ENCODE peak calls at places on chromosomes 1 and 21, in eight cellular contexts. N is spleen, Q is neural crest cell, D is tibial artery, G is heart left ventricle, S is nephron progenitor cell, R is fibroblast of pulmonary artery, W is SK-N-SH. O is an unnamed sample.

GRCh38 chr1:110870721-110871388 is 2.1 kb upstream of the CD53 start:
- DNase-seq in S (no peak), Q (no peak), D (no peak), R (no peak), G (no peak), N (no peak), W (no peak), O (no peak)

GRCh38 chr1:245489838-245490237 is 335.1 kb downstream of the KIF26B start:
- DNase-seq in W (no peak), R (no peak), N (no peak), G (no peak), D (no peak), S (no peak), Q (no peak), O (no peak)

GRCh38 chr1:163538682-163539081 is 216.9 kb downstream of the NUF2 start:
- DNase-seq in R (no peak), S (no peak), W (no peak), G (no peak), N (no peak), Q (no peak), D (no peak), O (no peak)

GRCh38 chr1:15757575-15758401 is 807 bp upstream of the FBLIM1 start:
- DNase-seq in W (peak), G (no peak), N (no peak), R (peak), D (no peak), S (peak), Q (no peak), O (no peak)

GRCh38 chr1:158116768-158117167 is 63.9 kb upstream of the CD1D start:
- DNase-seq in G (no peak), R (no peak), W (no peak), D (no peak), S (no peak), Q (no peak), N (no peak), O (no peak)

GRCh38 chr1:20009212-20009611 is 29.8 kb upstream of the PLA2G2A start:
- DNase-seq in S (no peak), D (no peak), N (no peak), Q (no peak), R (no peak), W (no peak), G (no peak), O (no peak)

GRCh38 chr1:179953974-179954493 is 576 bp upstream of the CEP350 start:
- DNase-seq in W (peak), D (peak), R (peak), N (no peak), S (peak), G (no peak), Q (no peak), O (peak)

GRCh38 chr1:18489417-18490143 is 8.8 kb downstream of the KLHDC7A start:
- DNase-seq in W (no peak), S (no peak), N (peak), R (no peak), Q (no peak), G (no peak), D (no peak), O (no peak)

GRCh38 chr1:40663324-40664166 is 1.9 kb downstream of the RIMS3 start:
- DNase-seq in N (no peak), R (no peak), S (peak), W (peak), G (no peak), Q (no peak), D (no peak), O (no peak)

GRCh38 chr1:91091812-91092211 is 70.0 kb upstream of the ZNF644 start:
- DNase-seq in Q (no peak), R (peak), W (no peak), N (no peak), S (no peak), G (no peak), D (no peak), O (no peak)

GRCh38 chr1:184530226-184530625 is 143.4 kb downstream of the C1orf21 start:
- DNase-seq in R (no peak), Q (no peak), N (no peak), G (no peak), W (no peak), S (no peak), D (no peak), O (no peak)

GRCh38 chr1:184524248-184524647 is 137.4 kb downstream of the C1orf21 start:
- DNase-seq in N (no peak), W (no peak), Q (no peak), S (no peak), R (peak), D (no peak), G (no peak), O (no peak)

GRCh38 chr1:184531296-184531695 is 144.5 kb downstream of the C1orf21 start:
- DNase-seq in N (no peak), D (no peak), W (no peak), Q (no peak), S (no peak), R (no peak), G (no peak), O (no peak)

GRCh38 chr1:184532199-184532598 is 145.4 kb downstream of the C1orf21 start:
- DNase-seq in D (no peak), N (no peak), W (no peak), S (no peak), G (no peak), Q (no peak), R (no peak), O (no peak)

DNA sequence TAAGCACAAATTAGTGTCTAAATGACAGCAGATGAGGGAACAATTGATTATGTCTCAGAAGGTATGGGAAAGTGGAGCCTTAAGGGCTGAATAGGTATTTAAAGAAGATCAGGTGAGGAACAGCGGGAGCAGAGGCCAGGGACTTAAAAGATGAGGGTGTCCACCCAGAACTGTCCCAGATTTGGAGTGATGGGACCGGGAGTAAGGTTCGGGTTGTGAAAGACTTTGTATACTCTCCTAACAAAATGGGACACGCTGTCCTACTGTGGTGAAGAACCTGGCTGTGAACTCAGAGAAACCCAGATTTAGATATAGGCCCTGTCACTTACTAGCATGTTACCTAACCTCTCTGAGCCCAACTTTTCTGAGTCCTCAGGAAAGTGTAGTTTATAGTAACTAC is 140.6 kb downstream of the C1orf21 start:
- DNase-seq in G (no peak), N (no peak), W (no peak), Q (no peak), S (no peak), R (no peak), D (no peak), O (no peak)
- TF ChIP-seq CTCF in G (no peak), N (no peak), W (no peak), Q (no peak), S (no peak), R (no peak), D (no peak), O (no peak)

GRCh38 chr1:152866321-152866720 is 6.5 kb downstream of the LCE7A start:
- DNase-seq in G (no peak), N (no peak), W (no peak), S (no peak), D (no peak), R (no peak), Q (no peak), O (no peak)

GRCh38 chr1:152873495-152873894 is 4.6 kb upstream of the SMCP start:
- DNase-seq in G (no peak), N (no peak), S (no peak), Q (no peak), D (no peak), W (no peak), R (no peak), O (no peak)

GRCh38 chr1:152871731-152872126 is 6.4 kb upstream of the SMCP start:
- DNase-seq in R (no peak), Q (no peak), S (no peak), W (no peak), D (no peak), N (no peak), G (no peak), O (no peak)

GRCh38 chr1:152869808-152870419 is 8.2 kb upstream of the SMCP start:
- DNase-seq in R (peak), Q (peak), S (peak), D (peak), G (peak), W (peak), N (no peak), O (peak)

GRCh38 chr1:152870831-152871730 is 7.0 kb upstream of the SMCP start:
- DNase-seq in S (peak), N (no peak), Q (no peak), R (peak), W (no peak), D (no peak), G (no peak), O (peak)
- TF ChIP-seq CTCF in S (peak), N (no peak), Q (peak), R (no peak), W (peak), D (no peak), G (no peak), O (peak)

DNA sequence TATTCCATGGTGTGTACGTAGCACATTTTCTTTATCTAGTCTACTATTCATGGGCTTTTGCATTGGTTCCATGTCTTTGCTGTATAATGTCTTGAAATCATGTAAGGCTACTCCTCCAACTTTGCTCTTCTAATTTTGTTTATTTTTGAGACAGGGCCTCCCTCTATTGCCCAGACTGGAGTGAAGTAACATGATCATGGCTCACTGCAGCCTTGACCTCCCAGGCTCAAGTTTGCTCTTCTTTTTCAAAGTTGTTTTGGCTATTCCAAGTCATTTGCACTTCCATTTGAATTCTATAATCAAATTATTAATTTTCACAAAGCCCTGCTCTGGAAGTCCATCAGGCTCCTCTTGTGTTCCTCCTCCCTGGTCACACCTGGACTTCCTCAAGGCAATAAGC is 90.2 kb upstream of the SGIP1 start:
- DNase-seq in W (no peak), G (no peak), S (no peak), R (peak), Q (no peak), D (no peak), N (no peak), O (no peak)
- TF ChIP-seq CTCF in W (no peak), G (no peak), S (no peak), R (peak), Q (no peak), D (no peak), N (no peak), O (no peak)

GRCh38 chr1:206885341-206886060 is 11.7 kb upstream of the IL24 start:
- DNase-seq in G (no peak), S (no peak), D (no peak), R (peak), N (no peak), W (no peak), Q (no peak), O (no peak)

GRCh38 chr1:206880310-206880709 is 14.9 kb downstream of the IL20 start:
- DNase-seq in Q (no peak), R (no peak), N (no peak), S (no peak), W (no peak), D (no peak), G (no peak), O (no peak)

GRCh38 chr1:206883876-206884275 is 13.4 kb upstream of the IL24 start:
- DNase-seq in R (no peak), S (no peak), D (no peak), G (no peak), W (no peak), Q (no peak), N (no peak), O (no peak)

GRCh38 chr1:206883160-206883559 is 14.1 kb upstream of the IL24 start:
- DNase-seq in N (no peak), G (no peak), R (no peak), S (no peak), Q (no peak), W (no peak), D (no peak), O (no peak)

GRCh38 chr1:206882555-206882954 is 14.7 kb upstream of the IL24 start:
- DNase-seq in D (no peak), G (no peak), R (no peak), N (no peak), W (no peak), S (no peak), Q (no peak), O (no peak)
- TF ChIP-seq CTCF in D (no peak), G (no peak), R (peak), N (no peak), W (no peak), S (peak), Q (peak), O (no peak)

GRCh38 chr21:44492572-44493385 is 37.5 kb downstream of the LRRC3 start:
- DNase-seq in W (no peak), R (no peak), D (no peak), N (no peak), Q (no peak), S (no peak), G (no peak), O (no peak)

GRCh38 chr21:44490405-44490804 is 35.1 kb downstream of the LRRC3 start:
- DNase-seq in S (no peak), N (peak), R (no peak), G (no peak), Q (no peak), W (no peak), D (no peak), O (no peak)

GRCh38 chr21:44487831-44488230 is 32.5 kb downstream of the LRRC3 start:
- DNase-seq in Q (peak), R (peak), W (no peak), D (no peak), S (no peak), N (peak), G (no peak), O (peak)

GRCh38 chr21:44490816-44491215 is 35.5 kb downstream of the LRRC3 start:
- DNase-seq in N (peak), R (no peak), G (no peak), Q (no peak), S (no peak), W (no peak), D (no peak), O (no peak)

GRCh38 chr21:44489962-44490361 is 34.7 kb downstream of the LRRC3 start:
- DNase-seq in Q (no peak), R (no peak), W (no peak), N (peak), S (no peak), G (no peak), D (no peak), O (no peak)
- TF ChIP-seq CTCF in Q (peak), R (peak), W (no peak), N (no peak), S (no peak), G (no peak), D (no peak), O (no peak)

GRCh38 chr1:201149400-201149799 is 4.9 kb downstream of the TMEM9 start:
- DNase-seq in D (no peak), W (peak), Q (no peak), N (peak), R (peak), G (no peak), S (no peak), O (peak)
- TF ChIP-seq CTCF in D (no peak), W (peak), Q (peak), N (no peak), R (peak), G (no peak), S (no peak), O (peak)

DNA sequence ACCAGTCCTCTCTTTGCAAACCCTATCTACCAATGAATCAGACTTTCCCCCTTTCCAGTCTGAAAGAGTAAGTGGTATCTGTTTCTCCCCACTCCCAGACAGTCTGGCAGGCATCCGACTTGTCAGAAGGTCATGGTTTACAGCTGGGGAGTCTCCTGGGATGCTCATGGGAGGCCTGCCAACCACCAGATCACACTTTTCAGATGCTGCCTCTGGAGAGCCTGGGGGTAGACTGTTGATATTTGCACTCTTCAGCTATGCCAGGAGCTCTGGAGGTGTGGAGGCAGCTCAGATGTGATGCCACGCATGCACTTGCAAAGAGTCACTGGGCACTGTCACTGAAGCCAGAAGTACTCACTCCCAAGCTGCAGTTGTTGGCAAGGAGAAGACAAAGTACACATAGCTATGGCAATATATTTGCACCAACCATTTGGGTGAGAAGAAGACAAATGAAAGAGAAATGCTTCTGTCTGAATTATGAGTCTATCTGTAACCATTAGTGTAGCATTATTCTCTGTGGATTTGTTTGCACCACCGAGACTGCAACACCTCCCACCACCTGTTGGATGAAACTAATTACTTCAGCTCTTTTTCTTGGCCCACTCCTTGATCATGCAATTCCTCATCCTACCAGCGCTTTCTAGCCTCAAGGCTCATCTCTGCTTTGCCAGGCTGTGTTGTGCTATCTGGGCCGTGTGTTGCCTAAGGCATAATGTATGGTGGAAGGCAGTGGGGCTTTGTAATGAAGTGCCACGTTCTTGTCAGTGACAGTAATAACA is 133.0 kb upstream of the SPAG17 start:
- DNase-seq in W (no peak), G (no peak), R (no peak), N (no peak), D (no peak), Q (no peak), S (no peak), O (no peak)
- TF ChIP-seq CTCF in W (no peak), G (no peak), R (no peak), N (no peak), D (no peak), Q (no peak), S (no peak), O (no peak)

DNA sequence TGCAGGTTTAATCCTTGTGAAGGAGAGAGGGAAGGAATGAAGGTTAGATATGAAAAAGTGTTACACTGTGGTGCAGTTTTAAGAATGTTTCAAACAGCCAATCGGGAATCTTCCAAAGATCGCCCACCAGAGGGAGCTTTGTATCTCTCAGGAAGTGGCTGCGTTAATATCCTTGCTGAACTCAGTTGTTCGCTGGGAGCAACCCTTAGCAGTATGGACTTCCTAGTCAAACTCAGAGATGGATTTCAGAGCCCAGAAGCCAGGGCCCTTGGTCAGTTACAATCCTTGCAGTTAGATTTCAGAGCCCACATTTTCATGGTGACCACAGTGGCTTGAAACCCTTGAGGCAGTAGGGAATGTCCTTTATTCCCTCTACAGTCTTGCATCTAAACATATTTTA is 136.2 kb downstream of the NTNG1 start:
- DNase-seq in D (no peak), S (peak), Q (peak), G (no peak), R (peak), W (peak), N (no peak), O (no peak)
- TF ChIP-seq CTCF in D (no peak), S (peak), Q (peak), G (no peak), R (peak), W (peak), N (no peak), O (peak)

O was measured in A549.